ENCODE peak calls at places on chromosomes 1 and 21, in four cellular contexts. W is H1, S is IMR-90, V is H9. Z is an unnamed sample.

GRCh38 chr1:151314137-151314875 is 12.9 kb downstream of the PI4KB start:
- DNase-seq in W (no peak), S (peak), V (no peak), Z (peak)

GRCh38 chr1:232271991-232272589 is 357.8 kb downstream of the SIPA1L2 start:
- DNase-seq in S (peak), W (no peak), V (no peak), Z (peak)

GRCh38 chr1:229272164-229273158 is 1.6 kb downstream of the RAB4A start:
- DNase-seq in S (no peak), V (no peak), W (no peak), Z (no peak)

GRCh38 chr1:51320967-51321923 is 9.1 kb downstream of the TTC39A start:
- DNase-seq in W (no peak), V (no peak), S (no peak), Z (no peak)

GRCh38 chr1:90851711-90852050 is 134.6 kb upstream of the BARHL2 start:
- DNase-seq in S (no peak), V (no peak), W (no peak), Z (no peak)

GRCh38 chr21:20258542-20258941 is 739.7 kb upstream of the NCAM2 start:
- DNase-seq in S (no peak), V (no peak), W (no peak), Z (peak)

GRCh38 chr1:244326757-244327156 is 125.0 kb downstream of the ADSS2 start:
- DNase-seq in V (peak), W (no peak), S (no peak), Z (no peak)

GRCh38 chr1:220841293-220841692 is 38.0 kb upstream of the HLX start:
- DNase-seq in V (no peak), W (no peak), S (no peak), Z (peak)

GRCh38 chr1:1230656-1231399 is 973 bp downstream of the SDF4 start:
- DNase-seq in W (no peak), S (peak), V (no peak), Z (peak)

GRCh38 chr1:112712701-112713128 is 2.4 kb downstream of the PPM1J start:
- DNase-seq in S (no peak), V (peak), W (no peak), Z (peak)

GRCh38 chr1:67476006-67476482 is 45.8 kb upstream of the SERBP1 start:
- DNase-seq in W (no peak), S (no peak), V (no peak), Z (no peak)

GRCh38 chr21:29208666-29209059 is 78.2 kb downstream of the MAP3K7CL start:
- DNase-seq in W (no peak), V (no peak), S (peak), Z (no peak)

GRCh38 chr1:226541631-226542622 is 6.6 kb upstream of the STUM start:
- DNase-seq in W (no peak), S (no peak), V (no peak), Z (no peak)

GRCh38 chr1:159448181-159448580 is 8.7 kb downstream of the OR10J1 start:
- DNase-seq in S (no peak), V (no peak), W (no peak), Z (no peak)

GRCh38 chr1:38872401-38873026 is 634 bp downstream of the MYCBP start:
- DNase-seq in V (no peak), S (peak), W (no peak), Z (peak)

GRCh38 chr1:19096036-19096833 is 113.8 kb downstream of the UBR4 start:
- DNase-seq in W (no peak), V (no peak), S (peak), Z (peak)

GRCh38 chr1:116908821-116909510 is 750 bp upstream of the PTGFRN start:
- DNase-seq in W (no peak), V (no peak), S (no peak), Z (peak)

GRCh38 chr21:35632711-35633110 is 427.6 kb downstream of the SETD4 start:
- DNase-seq in W (no peak), S (no peak), V (no peak), Z (no peak)

GRCh38 chr21:35622612-35623011 is 437.7 kb downstream of the SETD4 start:
- DNase-seq in V (no peak), S (no peak), W (no peak), Z (no peak)

GRCh38 chr21:35624896-35625295 is 435.4 kb downstream of the SETD4 start:
- DNase-seq in S (no peak), V (no peak), W (no peak), Z (no peak)

GRCh38 chr21:35628331-35628730 is 432.0 kb downstream of the SETD4 start:
- DNase-seq in V (no peak), W (no peak), S (no peak), Z (peak)

GRCh38 chr21:35627462-35627861 is 432.9 kb downstream of the SETD4 start:
- DNase-seq in S (no peak), W (no peak), V (no peak), Z (no peak)
- H4K5ac ChIP-seq in S (no peak), W (no peak), V (no peak), Z (no peak)

GRCh38 chr1:149917590-149918144 is at the start of gene SV2A:
- DNase-seq in S (peak), W (peak), V (peak), Z (peak)

GRCh38 chr1:149915429-149916192 is 2.0 kb downstream of the SV2A start:
- DNase-seq in S (no peak), W (no peak), V (no peak), Z (no peak)

GRCh38 chr1:149916193-149916926 is 1.3 kb downstream of the SV2A start:
- DNase-seq in W (no peak), S (no peak), V (no peak), Z (peak)

GRCh38 chr1:149914545-149914944 is 3.1 kb downstream of the SV2A start:
- DNase-seq in S (no peak), W (no peak), V (no peak), Z (no peak)

DNA sequence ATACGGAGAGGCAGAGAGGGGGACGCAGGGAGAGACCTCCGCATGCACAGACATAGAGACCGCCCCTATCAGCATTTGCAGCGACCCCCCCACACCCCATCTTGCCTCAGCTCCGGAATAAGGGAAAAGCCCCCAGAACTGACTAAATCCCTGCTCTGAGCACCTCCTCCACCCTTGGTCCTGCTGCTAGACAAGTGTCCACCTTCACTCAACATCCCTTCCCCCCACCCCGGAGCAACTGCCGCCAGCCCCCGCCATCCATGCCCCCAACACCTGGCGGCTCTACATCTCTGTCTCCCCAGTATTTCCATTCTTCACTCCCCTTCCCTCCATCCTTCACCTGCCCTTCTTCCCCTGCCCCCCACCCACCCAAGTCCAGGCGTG is 725 bp downstream of the SV2A start:
- DNase-seq in W (no peak), S (no peak), V (no peak), Z (no peak)
- H4K5ac ChIP-seq in W (no peak), S (no peak), V (no peak), Z (no peak)

GRCh38 chr1:17140279-17140678 is 21.0 kb upstream of the PADI2 start:
- DNase-seq in V (no peak), S (no peak), W (no peak), Z (no peak)

GRCh38 chr1:17141441-17142197 is 22.4 kb upstream of the PADI2 start:
- DNase-seq in W (no peak), V (no peak), S (no peak), Z (no peak)

GRCh38 chr1:17137441-17137840 is 18.2 kb upstream of the PADI2 start:
- DNase-seq in W (no peak), S (no peak), V (no peak), Z (peak)

GRCh38 chr1:17136936-17137335 is 17.7 kb upstream of the PADI2 start:
- DNase-seq in W (no peak), S (no peak), V (no peak), Z (no peak)

DNA sequence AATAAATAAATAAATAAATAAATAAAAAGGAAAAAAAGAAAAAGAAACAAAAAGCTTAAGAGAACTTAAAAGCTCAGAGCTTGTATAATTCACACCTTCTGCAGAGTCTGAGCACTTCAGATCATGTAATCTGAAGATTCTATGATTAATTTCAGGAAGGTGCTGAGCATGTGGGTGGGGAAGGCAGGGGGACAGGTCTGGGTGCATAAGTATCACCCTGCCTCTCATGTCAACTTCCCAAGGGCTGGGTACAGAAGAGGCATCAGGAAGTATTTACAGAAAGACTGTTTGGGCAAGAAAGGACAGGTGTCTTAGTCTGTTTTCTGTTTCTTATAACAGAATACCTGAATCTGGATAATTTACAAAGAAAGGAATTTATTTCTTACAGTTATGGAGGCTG is 20.4 kb upstream of the PADI2 start:
- DNase-seq in V (no peak), W (no peak), S (no peak), Z (no peak)
- H4K5ac ChIP-seq in V (no peak), W (no peak), S (no peak), Z (no peak)

DNA sequence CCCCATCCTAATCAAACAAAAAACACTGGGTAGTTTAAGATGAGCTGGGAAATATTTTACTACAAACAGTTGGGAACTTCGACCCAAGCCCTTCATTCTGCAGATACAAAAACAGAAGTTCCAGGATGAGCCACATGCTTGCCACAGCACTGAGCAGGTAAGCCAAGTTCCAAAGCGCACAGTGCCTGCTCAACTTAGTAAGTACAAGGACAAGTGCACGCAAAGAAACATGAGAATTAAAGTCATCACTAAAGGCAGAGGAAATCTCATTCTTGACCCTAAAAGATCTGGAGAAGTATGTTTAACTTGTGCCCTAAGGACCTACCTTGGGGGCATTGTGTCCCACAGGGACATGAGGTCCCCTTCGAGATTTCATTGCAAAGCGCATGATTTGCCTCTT is 1.2 kb upstream of the UBAP2L start:
- DNase-seq in S (peak), V (no peak), W (no peak), Z (peak)
- H4K5ac ChIP-seq in S (peak), V (no peak), W (peak), Z (no peak)

DNA sequence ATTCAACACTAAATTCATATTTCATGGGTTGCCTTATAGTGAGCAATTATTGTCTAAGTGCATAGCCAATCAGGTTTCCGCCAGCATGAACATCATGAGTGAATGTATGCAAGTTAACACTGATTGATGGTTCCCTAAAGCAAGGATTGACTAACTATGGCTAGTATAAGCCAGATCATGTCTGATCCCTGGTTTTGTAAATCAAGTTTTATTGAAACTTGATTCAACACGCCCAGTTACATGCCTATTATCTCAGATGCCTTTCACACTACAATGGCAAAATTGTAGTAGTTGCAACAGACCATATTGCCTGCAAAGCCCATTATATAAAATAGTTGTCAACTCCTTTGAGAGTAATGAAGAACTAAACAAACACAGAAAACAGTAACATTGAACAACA is 1127.4 kb downstream of the NCAM2 start:
- DNase-seq in V (no peak), W (no peak), S (no peak), Z (no peak)
- H4K5ac ChIP-seq in V (no peak), W (no peak), S (no peak), Z (no peak)